ENCODE peak calls at places on chromosomes 5 and 9, in five cellular contexts. I is psoas muscle; U is SK-N-SH; V is stimulated activated CD4-positive, alpha-beta T cell treated with anti-CD3 and anti-CD28 coated beads, Interleukin-4, amount 100 ng/mL, for 1 hour; L is GM12865. S is an unnamed sample.

GRCh38 chr5:120366047-120366446 is 98.1 kb upstream of the PRR16 start:
- DNase-seq in I (no peak), U (no peak), V (no peak), L (no peak), S (no peak)

GRCh38 chr5:84437673-84438315 is 53.1 kb upstream of the EDIL3 start:
- DNase-seq in I (no peak), U (no peak), V (no peak), L (no peak), S (no peak)

GRCh38 chr5:97162045-97162444 is 19.6 kb upstream of the LIX1 start:
- DNase-seq in I (no peak), U (peak; percentile 45), V (peak; percentile 16), L (peak; percentile 82), S (no peak)

GRCh38 chr5:128339585-128339984 is 198.5 kb downstream of the FBN2 start:
- DNase-seq in I (no peak), U (no peak), V (no peak), L (no peak), S (no peak)

GRCh38 chr9:10366171-10366779 is 246.5 kb downstream of the PTPRD start:
- DNase-seq in I (no peak), U (peak; percentile 12), V (no peak), L (peak; percentile 40), S (no peak)

GRCh38 chr9:98484218-98484617 is 224.5 kb downstream of the GABBR2 start:
- DNase-seq in I (no peak), U (no peak), V (no peak), L (no peak), S (no peak)

GRCh38 chr9:17024129-17024528 is 110.7 kb upstream of the CNTLN start:
- DNase-seq in I (no peak), U (no peak), V (no peak), L (no peak), S (no peak)

GRCh38 chr9:128361981-128362646 is 9.1 kb upstream of the URM1 start:
- DNase-seq in I (peak; percentile 90), U (peak; percentile 92), V (peak; percentile 62), L (peak; percentile 76), S (no peak)

GRCh38 chr5:72028382-72028781 is 78.9 kb upstream of the MAP1B start:
- DNase-seq in I (no peak), U (no peak), V (no peak), L (no peak), S (no peak)

GRCh38 chr5:98464737-98465330 is 308.6 kb upstream of the RGMB start:
- DNase-seq in I (no peak), U (no peak), V (no peak), L (peak; percentile 33), S (no peak)

GRCh38 chr9:114687034-114687433 is 5.0 kb upstream of the TEX48 start:
- DNase-seq in I (no peak), U (no peak), V (no peak), L (no peak), S (no peak)

GRCh38 chr5:1792842-1793266 is 6.8 kb downstream of the MRPL36 start:
- DNase-seq in I (no peak), U (no peak), V (peak; percentile 58), L (peak; percentile 98), S (no peak)

GRCh38 chr9:21789541-21790037 is 12.8 kb upstream of the MTAP start:
- DNase-seq in I (no peak), U (peak; percentile 34), V (peak; percentile 27), L (peak; percentile 86), S (no peak)

GRCh38 chr9:131608469-131609115 is 63.3 kb downstream of the PRRT1B start:
- DNase-seq in I (peak; percentile 84), U (no peak), V (no peak), L (no peak), S (no peak)

GRCh38 chr9:13171261-13171660 is 108.2 kb downstream of the MPDZ start:
- DNase-seq in I (no peak), U (no peak), V (no peak), L (no peak), S (no peak)

GRCh38 chr9:70303268-70303667 is 44.5 kb downstream of the SMC5 start:
- DNase-seq in I (no peak), U (no peak), V (no peak), L (no peak), S (no peak)

GRCh38 chr9:30935730-30936129 is 1448.7 kb upstream of the ACO1 start:
- DNase-seq in I (no peak), U (no peak), V (no peak), L (no peak), S (peak; percentile 37)